ENCODE peak calls at places on chromosomes 11 and 22, in seven cellular contexts. A is substantia nigra; U is NCI-H69; Q is RWPE1; X is AG09319; B is stimulated activated CD4-positive, alpha-beta T cell treated with anti-CD3 and anti-CD28 coated beads, Interleukin-2, amount 100 ng/mL, for 48 hours; Y is sigmoid colon. C is an unnamed sample.

GRCh38 chr11:130861902-130862552 is 54.3 kb downstream of the SNX19 start:
- DNase-seq in Y (peak; percentile 95), B (peak; percentile 85), X (peak; percentile 82), U (peak; percentile 94), A (peak; percentile 67), Q (peak; percentile 76), C (peak; percentile 67)

GRCh38 chr11:1506981-1507380 is 20.4 kb upstream of the MOB2 start:
- DNase-seq in Y (no peak), Q (no peak), X (no peak), A (no peak), B (no peak), U (no peak), C (no peak)

GRCh38 chr11:133938166-133938565 is 18.6 kb downstream of the IGSF9B start:
- DNase-seq in B (no peak), X (no peak), U (no peak), A (no peak), Y (no peak), Q (no peak), C (no peak)

GRCh38 chr11:111206472-111206871 is 39.1 kb upstream of the POU2AF2 start:
- DNase-seq in U (no peak), B (no peak), Q (peak; percentile 30), X (peak; percentile 11), Y (no peak), A (no peak), C (no peak)

GRCh38 chr11:5234390-5234834 is at the start of gene HBD:
- DNase-seq in U (no peak), A (no peak), Q (no peak), Y (no peak), B (no peak), X (no peak), C (no peak)

GRCh38 chr11:70610561-70610960 is 212.2 kb downstream of the CTTN start:
- DNase-seq in B (no peak), Q (no peak), A (no peak), Y (no peak), X (no peak), U (no peak), C (no peak)

GRCh38 chr11:113991170-113991569 is 16.3 kb downstream of the HTR3A start:
- DNase-seq in U (no peak), B (no peak), Q (peak; percentile 51), A (no peak), X (no peak), Y (no peak), C (no peak)

GRCh38 chr11:29173660-29174062 is 843.2 kb downstream of the KCNA4 start:
- DNase-seq in B (no peak), Q (peak; percentile 9), A (no peak), Y (no peak), X (no peak), U (no peak), C (no peak)

GRCh38 chr11:126415669-126416420 is 60.4 kb downstream of the ST3GAL4 start:
- DNase-seq in B (no peak), Q (no peak), X (no peak), Y (peak; percentile 95), U (no peak), A (peak; percentile 42), C (no peak)

GRCh38 chr22:37710675-37711074 is 13.8 kb downstream of the TRIOBP start:
- DNase-seq in A (no peak), Q (no peak), B (no peak), Y (no peak), X (no peak), U (no peak), C (no peak)

GRCh38 chr11:114354076-114354475 is 46.2 kb downstream of the C11orf71 start:
- DNase-seq in Q (peak; percentile 86), A (no peak), X (no peak), Y (no peak), U (no peak), B (no peak), C (no peak)

GRCh38 chr11:103773059-103773458 is 263.4 kb upstream of the DDI1 start:
- DNase-seq in A (no peak), Q (no peak), Y (no peak), X (no peak), U (no peak), B (no peak), C (no peak)

GRCh38 chr11:110491577-110492352 is 62.0 kb downstream of the FDX1 start:
- DNase-seq in B (no peak), U (peak; percentile 93), Q (no peak), X (no peak), Y (no peak), A (no peak), C (peak; percentile 87)

GRCh38 chr11:6538456-6538855 is 41.4 kb downstream of the DNHD1 start:
- DNase-seq in B (no peak), X (no peak), A (no peak), Y (no peak), Q (no peak), U (no peak), C (no peak)

GRCh38 chr11:102121329-102121728 is 11.1 kb downstream of the YAP1 start:
- DNase-seq in Y (no peak), X (no peak), B (no peak), Q (no peak), A (no peak), U (no peak), C (no peak)

GRCh38 chr11:46537851-46538295 is 56.0 kb downstream of the AMBRA1 start:
- DNase-seq in Q (peak; percentile 66), A (no peak), B (peak; percentile 52), X (no peak), U (peak; percentile 89), Y (peak; percentile 75), C (peak; percentile 94)

GRCh38 chr22:24421428-24421931 is 5.9 kb upstream of the ADORA2A start:
- DNase-seq in X (no peak), B (no peak), U (peak; percentile 71), Q (no peak), A (no peak), Y (no peak), C (no peak)

GRCh38 chr22:20316217-20316843 is 3.5 kb downstream of the DGCR6L start:
- DNase-seq in Q (no peak), A (no peak), Y (peak; percentile 58), X (no peak), B (no peak), U (no peak), C (no peak)

GRCh38 chr11:2378527-2379210 is 1.6 kb downstream of the CD81 start:
- DNase-seq in B (no peak), Y (peak; percentile 88), X (peak; percentile 66), U (peak; percentile 44), A (no peak), Q (no peak), C (no peak)

GRCh38 chr22:48101704-48102103 is 1339.3 kb downstream of the TBC1D22A start:
- DNase-seq in B (no peak), Y (no peak), X (no peak), Q (no peak), A (no peak), U (no peak), C (no peak)

GRCh38 chr11:115276799-115277198 is 227.4 kb downstream of the CADM1 start:
- DNase-seq in U (no peak), A (no peak), Y (no peak), X (no peak), B (no peak), Q (no peak), C (no peak)

GRCh38 chr11:88421530-88421929 is 84.0 kb upstream of the CTSC start:
- DNase-seq in Y (no peak), A (no peak), B (no peak), Q (peak; percentile 41), X (no peak), U (peak; percentile 22), C (no peak)

GRCh38 chr22:47564651-47565050 is 802.2 kb downstream of the TBC1D22A start:
- DNase-seq in A (no peak), Q (no peak), B (no peak), U (peak; percentile 92), X (no peak), Y (no peak), C (peak; percentile 17)